ENCODE peak calls at places on chromosomes 7 and 10, in seven cellular contexts. W, D, K, U, P, Q and L are unnamed samples.
A peak's percentile ranks its signal among the peaks of the same experiment; 100 is the strongest.

GRCh38 chr10:6070647-6071046 is 8.5 kb upstream of the IL2RA start:
- DNase-seq in P (no peak), W (no peak), Q (peak; percentile 61), D (no peak), K (no peak), U (no peak), L (no peak)

GRCh38 chr10:48474764-48475365 is 130.0 kb downstream of the ARHGAP22 start:
- DNase-seq in K (no peak), Q (no peak), D (no peak), U (no peak), W (no peak), P (no peak), L (no peak)

GRCh38 chr7:45133352-45133751 is 21.9 kb upstream of the TBRG4 start:
- DNase-seq in U (no peak), D (no peak), K (no peak), Q (no peak), W (no peak), P (no peak), L (no peak)

GRCh38 chr7:47153571-47153970 is 428.3 kb downstream of the TNS3 start:
- DNase-seq in K (no peak), Q (no peak), D (no peak), P (no peak), U (peak; percentile 51), W (peak; percentile 18), L (no peak)

GRCh38 chr7:81676813-81677212 is 93.0 kb downstream of the HGF start:
- DNase-seq in D (no peak), Q (peak; percentile 42), U (no peak), K (peak; percentile 36), W (no peak), P (peak; percentile 45), L (no peak)

GRCh38 chr10:59865101-59865500 is 41.3 kb downstream of the CCDC6 start:
- DNase-seq in K (no peak), Q (peak; percentile 46), U (no peak), D (no peak), W (peak; percentile 8), P (peak; percentile 37), L (no peak)

GRCh38 chr7:64509583-64509982 is 53.3 kb downstream of the ZNF680 start:
- DNase-seq in W (no peak), P (peak; percentile 10), D (no peak), U (no peak), Q (peak; percentile 18), K (no peak), L (no peak)

GRCh38 chr10:110872145-110872983 is 636 bp downstream of the PDCD4 start:
- DNase-seq in U (peak; percentile 91), D (peak; percentile 96), Q (peak; percentile 92), W (peak; percentile 20), P (peak; percentile 93), K (peak; percentile 94), L (peak; percentile 73)

GRCh38 chr10:73762915-73763314 is 18.7 kb downstream of the SEC24C start:
- DNase-seq in Q (peak; percentile 51), D (no peak), U (no peak), P (no peak), K (no peak), W (no peak), L (no peak)

GRCh38 chr7:6271694-6272371 is 591 bp downstream of the CYTH3 start:
- DNase-seq in W (peak; percentile 31), D (no peak), U (no peak), Q (no peak), K (no peak), P (no peak), L (no peak)

GRCh38 chr7:70574314-70574713 is 557.6 kb upstream of the GALNT17 start:
- DNase-seq in U (no peak), P (no peak), W (no peak), Q (no peak), D (no peak), K (no peak), L (no peak)

GRCh38 chr7:139099181-139099947 is 10.2 kb downstream of the ZC3HAV1 start:
- DNase-seq in P (peak; percentile 36), K (peak; percentile 36), D (no peak), W (no peak), Q (peak; percentile 57), U (no peak), L (no peak)

GRCh38 chr7:44050121-44050914 is 5.8 kb downstream of the DBNL start:
- DNase-seq in D (no peak), P (no peak), U (peak; percentile 34), K (no peak), Q (no peak), W (no peak), L (no peak)

GRCh38 chr10:78830062-78830974 is 238.4 kb upstream of the ZMIZ1 start:
- DNase-seq in D (no peak), P (no peak), K (peak; percentile 26), W (no peak), U (no peak), Q (peak; percentile 53), L (no peak)

GRCh38 chr10:15735766-15736165 is 16.0 kb upstream of the ITGA8 start:
- DNase-seq in K (no peak), W (no peak), P (peak; percentile 86), Q (no peak), D (no peak), U (no peak), L (no peak)

GRCh38 chr10:110226555-110226925 is 19.1 kb downstream of the MXI1 start:
- DNase-seq in Q (peak; percentile 93), D (peak; percentile 82), U (peak; percentile 92), P (peak; percentile 95), K (peak; percentile 94), W (peak; percentile 81), L (peak; percentile 84)

GRCh38 chr10:132145002-132145401 is 41.7 kb upstream of the DPYSL4 start:
- DNase-seq in K (no peak), W (no peak), Q (no peak), U (no peak), D (no peak), P (no peak), L (no peak)

GRCh38 chr7:18978108-18978495 is 139.3 kb downstream of the TWIST1 start:
- DNase-seq in P (peak; percentile 96), U (no peak), W (no peak), Q (peak; percentile 86), K (peak; percentile 60), D (no peak), L (no peak)

GRCh38 chr10:100838986-100839385 is 73.8 kb upstream of the SLF2 start:
- DNase-seq in U (no peak), W (no peak), K (no peak), P (no peak), Q (no peak), D (no peak), L (peak; percentile 27)

GRCh38 chr7:54112568-54112967 is 429.6 kb upstream of the VSTM2A start:
- DNase-seq in K (no peak), W (no peak), Q (no peak), U (no peak), D (no peak), P (no peak), L (no peak)

GRCh38 chr10:58954163-58954562 is 222.3 kb upstream of the PHYHIPL start:
- DNase-seq in W (no peak), D (no peak), P (no peak), K (no peak), Q (no peak), U (no peak), L (no peak)

GRCh38 chr7:155867734-155868400 is 55.6 kb upstream of the SHH start:
- DNase-seq in W (no peak), K (no peak), P (no peak), Q (no peak), D (no peak), U (peak; percentile 12), L (no peak)

GRCh38 chr7:158824028-158824427 is 5.3 kb downstream of the ESYT2 start:
- DNase-seq in U (no peak), P (no peak), Q (no peak), W (no peak), K (no peak), D (peak; percentile 61), L (peak; percentile 98)

GRCh38 chr7:135192914-135193536 is 18.3 kb downstream of the WDR91 start:
- DNase-seq in D (no peak), P (no peak), K (no peak), U (peak; percentile 33), W (no peak), Q (no peak), L (no peak)

GRCh38 chr10:67884842-67885680 is 605 bp downstream of the SIRT1 start:
- DNase-seq in U (peak; percentile 85), P (peak; percentile 71), W (peak; percentile 56), D (peak; percentile 74), K (peak; percentile 85), Q (peak; percentile 67), L (peak; percentile 40)

GRCh38 chr7:2100278-2101205 is 132.2 kb downstream of the MAD1L1 start:
- DNase-seq in K (no peak), Q (peak; percentile 48), U (no peak), W (no peak), D (peak; percentile 37), P (no peak), L (peak; percentile 51)

GRCh38 chr10:30825495-30825894 is 195.9 kb upstream of the LYZL2 start:
- DNase-seq in Q (no peak), K (peak; percentile 42), W (no peak), P (peak; percentile 53), U (no peak), D (no peak), L (no peak)

GRCh38 chr10:71449026-71449425 is 52.3 kb downstream of the CDH23 start:
- DNase-seq in P (no peak), U (no peak), W (no peak), Q (no peak), D (no peak), K (no peak), L (no peak)

GRCh38 chr7:98870071-98870651 is 347 bp upstream of the TMEM130 start:
- DNase-seq in Q (no peak), D (no peak), U (peak; percentile 72), W (no peak), P (peak; percentile 16), K (peak; percentile 47), L (peak; percentile 29)

GRCh38 chr10:33327750-33328149 is 6.7 kb downstream of the NRP1 start:
- DNase-seq in U (no peak), P (no peak), W (no peak), K (peak; percentile 27), Q (peak; percentile 62), D (no peak), L (no peak)

GRCh38 chr7:7183061-7183832 is 903 bp downstream of the C1GALT1 start:
- DNase-seq in Q (peak; percentile 49), W (peak; percentile 43), P (peak; percentile 28), K (peak; percentile 45), D (peak; percentile 21), U (no peak), L (no peak)

GRCh38 chr10:27998178-27998953 is 513 bp downstream of the ODAD2 start:
- DNase-seq in P (peak; percentile 43), W (no peak), Q (peak; percentile 6), D (no peak), K (peak; percentile 37), U (peak; percentile 73), L (no peak)

GRCh38 chr10:18233775-18234174 is 93.6 kb downstream of the CACNB2 start:
- DNase-seq in Q (no peak), W (no peak), P (no peak), K (no peak), U (no peak), D (no peak), L (no peak)

GRCh38 chr7:7670490-7670889 is 29.9 kb downstream of the UMAD1 start:
- DNase-seq in U (no peak), K (no peak), Q (no peak), P (no peak), W (no peak), D (no peak), L (no peak)

GRCh38 chr10:95790982-95791381 is 35.0 kb downstream of the ENTPD1 start:
- DNase-seq in K (no peak), P (no peak), D (no peak), W (no peak), U (no peak), Q (no peak), L (no peak)